ENCODE peak calls at places on chromosomes 11 and 22, in six cellular contexts. F is WTC11, N is HEK293T, H is H1, G is HepG2, P is GM12878. B is an unnamed sample.

GRCh38 chr22:49720279-49720959 is 107.3 kb downstream of the BRD1 start:
- DNase-seq in P (no peak), N (no peak), H (no peak), F (no peak), G (no peak), B (no peak)

GRCh38 chr11:13258855-13259254 is 18.7 kb upstream of the BMAL1 start:
- DNase-seq in H (no peak), F (peak; percentile 26), N (no peak), P (no peak), G (no peak), B (no peak)

GRCh38 chr11:131767421-131767820 is 397.0 kb downstream of the NTM start:
- DNase-seq in G (no peak), F (no peak), P (no peak), N (no peak), H (no peak), B (no peak)

GRCh38 chr11:65545853-65546216 is 12.3 kb downstream of the LTBP3 start:
- DNase-seq in H (no peak), N (no peak), P (no peak), F (no peak), G (no peak), B (no peak)

GRCh38 chr11:29328961-29329441 is 687.8 kb downstream of the KCNA4 start:
- DNase-seq in G (peak; percentile 35), N (peak; percentile 12), P (no peak), F (no peak), H (no peak), B (peak; percentile 62)

GRCh38 chr11:95916049-95916448 is 7.9 kb downstream of the MTMR2 start:
- DNase-seq in P (no peak), H (no peak), F (no peak), G (no peak), N (no peak), B (no peak)

GRCh38 chr11:16924826-16925494 is 89.3 kb downstream of the PLEKHA7 start:
- DNase-seq in H (no peak), F (peak; percentile 68), G (peak; percentile 78), P (no peak), N (peak; percentile 49), B (peak; percentile 78)

GRCh38 chr22:44486538-44486937 is 11.5 kb downstream of the RTL6 start:
- DNase-seq in H (no peak), F (no peak), P (no peak), G (no peak), N (no peak), B (no peak)

GRCh38 chr22:36350751-36351594 is 36.8 kb downstream of the MYH9 start:
- DNase-seq in N (no peak), F (no peak), G (peak; percentile 91), P (no peak), H (no peak), B (no peak)

GRCh38 chr11:46348986-46349401 is 1.7 kb downstream of the DGKZ start:
- DNase-seq in P (no peak), N (no peak), F (no peak), H (no peak), G (no peak), B (no peak)

GRCh38 chr11:102783720-102784119 is 3.3 kb upstream of the MMP10 start:
- DNase-seq in P (no peak), H (no peak), G (no peak), N (no peak), F (no peak), B (no peak)

GRCh38 chr11:80519591-80520258 is 1078.9 kb upstream of the TENM4 start:
- DNase-seq in H (no peak), N (no peak), P (no peak), G (no peak), F (no peak), B (no peak)

GRCh38 chr11:69013009-69013951 is at the start of gene MRGPRF:
- DNase-seq in F (peak; percentile 66), P (no peak), N (no peak), H (peak; percentile 34), G (no peak), B (no peak)

GRCh38 chr22:17785185-17786184 is 11.2 kb upstream of the BID start:
- DNase-seq in H (peak; percentile 74), G (peak; percentile 72), P (no peak), F (peak; percentile 95), N (peak; percentile 91), B (peak; percentile 41)

GRCh38 chr11:13928566-13929251 is 33.8 kb upstream of the SPON1 start:
- DNase-seq in F (no peak), H (no peak), N (peak; percentile 25), G (no peak), P (no peak), B (no peak)

GRCh38 chr22:47080100-47080499 is 317.6 kb downstream of the TBC1D22A start:
- DNase-seq in N (no peak), F (no peak), P (no peak), G (no peak), H (no peak), B (no peak)

GRCh38 chr11:97234016-97234415 is 844.2 kb downstream of the JRKL start:
- DNase-seq in H (no peak), G (no peak), F (no peak), P (no peak), N (no peak), B (no peak)

GRCh38 chr11:2513441-2513840 is 68.6 kb downstream of the KCNQ1 start:
- DNase-seq in G (no peak), N (no peak), P (no peak), H (no peak), F (no peak), B (no peak)

GRCh38 chr11:24861440-24861839 is 364.6 kb downstream of the LUZP2 start:
- DNase-seq in H (no peak), G (no peak), N (no peak), P (no peak), F (no peak), B (no peak)

GRCh38 chr11:129973068-129973467 is 29.6 kb downstream of the PRDM10 start:
- DNase-seq in P (no peak), N (no peak), G (no peak), F (no peak), H (no peak), B (no peak)

GRCh38 chr11:63869686-63870085 is 30.8 kb downstream of the MARK2 start:
- DNase-seq in F (no peak), G (no peak), P (no peak), N (no peak), H (no peak), B (no peak)

GRCh38 chr22:33073989-33074391 is 15.8 kb upstream of the SYN3 start:
- DNase-seq in G (no peak), F (no peak), N (no peak), H (no peak), P (no peak), B (no peak)

GRCh38 chr22:37529652-37530345 is 10.6 kb upstream of the CARD10 start:
- DNase-seq in P (peak; percentile 36), N (no peak), H (no peak), G (no peak), F (no peak), B (no peak)

GRCh38 chr11:32087602-32088001 is 3.3 kb upstream of the RCN1 start:
- DNase-seq in G (no peak), P (no peak), F (no peak), N (no peak), H (no peak), B (no peak)

GRCh38 chr11:8258771-8259170 is 4.9 kb downstream of the LMO1 start:
- DNase-seq in G (no peak), P (no peak), H (no peak), F (no peak), N (no peak), B (no peak)

GRCh38 chr22:44402196-44403111 is 89.7 kb upstream of the SHISAL1 start:
- DNase-seq in H (no peak), P (no peak), F (no peak), N (no peak), G (no peak), B (no peak)

GRCh38 chr11:117511981-117512448 is 184.4 kb downstream of the CEP164 start:
- DNase-seq in H (no peak), F (no peak), G (peak; percentile 7), N (no peak), P (no peak), B (no peak)

GRCh38 chr11:12901874-12902481 is 107.1 kb upstream of the RASSF10 start:
- DNase-seq in N (no peak), G (no peak), F (no peak), P (no peak), H (no peak), B (no peak)

GRCh38 chr11:2215230-2215560 is 43.6 kb upstream of the TH start:
- DNase-seq in P (no peak), H (no peak), N (no peak), F (no peak), G (no peak), B (no peak)

GRCh38 chr22:19959043-19959586 is 17.5 kb upstream of the TXNRD2 start:
- DNase-seq in N (peak; percentile 93), P (no peak), G (peak; percentile 92), F (peak; percentile 98), H (peak; percentile 81), B (peak; percentile 65)

GRCh38 chr11:27997344-27997743 is 110.6 kb downstream of the KIF18A start:
- DNase-seq in G (no peak), H (no peak), N (no peak), F (no peak), P (no peak), B (no peak)

GRCh38 chr11:75867778-75868374 is 52.9 kb downstream of the UVRAG start:
- DNase-seq in P (peak; percentile 24), F (no peak), H (no peak), N (peak; percentile 35), G (peak; percentile 43), B (peak; percentile 31)

GRCh38 chr11:45982656-45983470 is 60.4 kb downstream of the LARGE2 start:
- DNase-seq in F (peak; percentile 74), H (peak; percentile 84), P (no peak), N (peak; percentile 65), G (no peak), B (peak; percentile 13)

GRCh38 chr11:19995131-19995530 is 165.1 kb downstream of the DBX1 start:
- DNase-seq in G (peak; percentile 88), F (no peak), P (no peak), N (no peak), H (no peak), B (peak; percentile 21)

GRCh38 chr11:119700536-119701346 is 28.3 kb downstream of the NECTIN1 start:
- DNase-seq in G (peak; percentile 35), H (no peak), N (no peak), F (no peak), P (no peak), B (no peak)
- TF ChIP-seq SP1 in G (no peak), H (no peak), N (no peak), F (no peak), P (no peak), B (no peak)

GRCh38 chr11:122910775-122911174 is 28.2 kb downstream of the JHY start:
- DNase-seq in N (no peak), F (no peak), H (no peak), G (peak; percentile 5), P (no peak), B (peak; percentile 8)
- TF ChIP-seq SP1 in N (no peak), F (no peak), H (no peak), G (no peak), P (no peak), B (no peak)

GRCh38 chr11:88552377-88553029 is 215.0 kb upstream of the CTSC start:
- DNase-seq in H (peak; percentile 21), F (peak; percentile 73), G (peak; percentile 39), P (peak; percentile 12), N (peak; percentile 65), B (peak; percentile 48)
- TF ChIP-seq SP1 in H (no peak), F (no peak), G (no peak), P (no peak), N (no peak), B (no peak)

GRCh38 chr11:113632981-113633380 is 73.1 kb downstream of the TMPRSS5 start:
- DNase-seq in P (no peak), F (no peak), N (no peak), H (no peak), G (no peak), B (no peak)
- TF ChIP-seq SP1 in P (no peak), F (no peak), N (no peak), H (no peak), G (no peak), B (no peak)

GRCh38 chr11:115699733-115700132 is 195.5 kb upstream of the CADM1 start:
- DNase-seq in G (no peak), P (no peak), N (no peak), F (no peak), H (no peak), B (no peak)
- TF ChIP-seq SP1 in G (no peak), P (no peak), N (no peak), F (no peak), H (no peak), B (no peak)

B was measured in HCT116.